ENCODE peak calls at places on chromosome 18, in nine cellular contexts. One of them, this sample, is unnamed.

GRCh38 chr18:54775686-54776085 is 52.6 kb upstream of the RAB27B start:
- DNase-seq in gastrocnemius medialis: no peak
- DNase-seq in HCT116: peak
- DNase-seq in GM20000: no peak
- DNase-seq in foreskin fibroblast: peak
- DNase-seq in LNCaP clone FGC: no peak
- DNase-seq in psoas muscle: no peak
- DNase-seq in spleen: no peak
- DNase-seq in GM12865: no peak
- DNase-seq in this sample: peak

GRCh38 chr18:58991127-58991798 is 126.6 kb downstream of the ZNF532 start:
- DNase-seq in gastrocnemius medialis: no peak
- DNase-seq in HCT116: no peak
- DNase-seq in GM20000: peak
- DNase-seq in foreskin fibroblast: peak
- DNase-seq in LNCaP clone FGC: no peak
- DNase-seq in psoas muscle: no peak
- DNase-seq in spleen: no peak
- DNase-seq in GM12865: peak
- DNase-seq in this sample: no peak

GRCh38 chr18:64103979-64104378 is 44.9 kb downstream of the LINC00305 start:
- DNase-seq in gastrocnemius medialis: no peak
- DNase-seq in HCT116: no peak
- DNase-seq in GM20000: no peak
- DNase-seq in foreskin fibroblast: no peak
- DNase-seq in LNCaP clone FGC: no peak
- DNase-seq in psoas muscle: no peak
- DNase-seq in spleen: no peak
- DNase-seq in GM12865: no peak
- DNase-seq in this sample: no peak

GRCh38 chr18:35851286-35851967 is 121.1 kb upstream of the RMP24 start:
- DNase-seq in gastrocnemius medialis: no peak
- DNase-seq in HCT116: no peak
- DNase-seq in GM20000: no peak
- DNase-seq in foreskin fibroblast: no peak
- DNase-seq in LNCaP clone FGC: no peak
- DNase-seq in psoas muscle: no peak
- DNase-seq in spleen: no peak
- DNase-seq in GM12865: no peak
- DNase-seq in this sample: no peak

GRCh38 chr18:46334200-46334553 is 230.0 kb downstream of the HAUS1 start:
- DNase-seq in gastrocnemius medialis: no peak
- DNase-seq in HCT116: no peak
- DNase-seq in GM20000: no peak
- DNase-seq in foreskin fibroblast: no peak
- DNase-seq in LNCaP clone FGC: no peak
- DNase-seq in psoas muscle: no peak
- DNase-seq in spleen: no peak
- DNase-seq in GM12865: no peak
- DNase-seq in this sample: no peak

GRCh38 chr18:73164430-73164829 is 296.6 kb upstream of the NETO1 start:
- DNase-seq in gastrocnemius medialis: no peak
- DNase-seq in HCT116: no peak
- DNase-seq in GM20000: no peak
- DNase-seq in foreskin fibroblast: no peak
- DNase-seq in LNCaP clone FGC: no peak
- DNase-seq in psoas muscle: no peak
- DNase-seq in spleen: no peak
- DNase-seq in GM12865: no peak
- DNase-seq in this sample: no peak

GRCh38 chr18:74316257-74317180 is 880 bp downstream of the C18orf63 start:
- DNase-seq in gastrocnemius medialis: no peak
- DNase-seq in HCT116: no peak
- DNase-seq in GM20000: no peak
- DNase-seq in foreskin fibroblast: peak
- DNase-seq in LNCaP clone FGC: peak
- DNase-seq in psoas muscle: no peak
- DNase-seq in spleen: no peak
- DNase-seq in GM12865: no peak
- DNase-seq in this sample: peak

GRCh38 chr18:74836296-74837139 is 238.8 kb downstream of the ZNF407 start:
- DNase-seq in gastrocnemius medialis: no peak
- DNase-seq in HCT116: no peak
- DNase-seq in GM20000: no peak
- DNase-seq in foreskin fibroblast: peak
- DNase-seq in LNCaP clone FGC: no peak
- DNase-seq in psoas muscle: no peak
- DNase-seq in spleen: peak
- DNase-seq in GM12865: no peak
- DNase-seq in this sample: peak

GRCh38 chr18:12422936-12423335 is 15.2 kb downstream of the PRELID3A start:
- DNase-seq in gastrocnemius medialis: no peak
- DNase-seq in HCT116: no peak
- DNase-seq in GM20000: no peak
- DNase-seq in foreskin fibroblast: no peak
- DNase-seq in LNCaP clone FGC: no peak
- DNase-seq in psoas muscle: no peak
- DNase-seq in spleen: no peak
- DNase-seq in GM12865: peak
- DNase-seq in this sample: no peak

GRCh38 chr18:79875931-79876461 is 75.5 kb downstream of the SLC66A2 start:
- DNase-seq in gastrocnemius medialis: no peak
- DNase-seq in HCT116: no peak
- DNase-seq in GM20000: no peak
- DNase-seq in foreskin fibroblast: no peak
- DNase-seq in LNCaP clone FGC: no peak
- DNase-seq in psoas muscle: peak
- DNase-seq in spleen: peak
- DNase-seq in GM12865: no peak
- DNase-seq in this sample: no peak

GRCh38 chr18:51946946-51947345 is 393.1 kb upstream of the DCC start:
- DNase-seq in gastrocnemius medialis: no peak
- DNase-seq in HCT116: no peak
- DNase-seq in GM20000: no peak
- DNase-seq in foreskin fibroblast: no peak
- DNase-seq in LNCaP clone FGC: no peak
- DNase-seq in psoas muscle: no peak
- DNase-seq in spleen: no peak
- DNase-seq in GM12865: no peak
- DNase-seq in this sample: no peak

GRCh38 chr18:4455113-4455811 is at the start of gene DLGAP1:
- DNase-seq in gastrocnemius medialis: peak
- DNase-seq in HCT116: no peak
- DNase-seq in GM20000: peak
- DNase-seq in foreskin fibroblast: no peak
- DNase-seq in LNCaP clone FGC: no peak
- DNase-seq in psoas muscle: peak
- DNase-seq in spleen: peak
- DNase-seq in GM12865: peak
- DNase-seq in this sample: peak

DNA sequence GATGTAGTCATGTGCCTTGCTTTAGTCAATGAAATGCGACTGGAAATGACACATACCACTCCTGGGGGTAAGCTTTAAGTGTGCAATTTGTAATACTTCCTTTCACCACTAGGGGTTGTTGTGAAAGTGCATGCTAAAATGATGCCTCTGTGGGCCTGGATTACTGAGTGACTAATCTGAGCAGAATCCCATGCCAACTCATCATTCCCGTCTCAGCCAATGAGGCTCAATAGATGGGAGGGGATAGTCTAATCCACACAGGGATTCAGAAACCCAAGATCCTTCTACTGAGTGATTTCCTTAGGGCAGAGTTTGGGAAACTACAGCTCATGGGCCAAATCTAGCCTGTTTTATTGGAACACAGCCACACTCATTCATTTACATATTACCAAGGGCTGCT is 54.0 kb downstream of the HRH4 start:
- DNase-seq in gastrocnemius medialis: no peak
- DNase-seq in HCT116: peak
- DNase-seq in GM20000: peak
- DNase-seq in foreskin fibroblast: peak
- DNase-seq in LNCaP clone FGC: no peak
- DNase-seq in psoas muscle: no peak
- DNase-seq in spleen: no peak
- DNase-seq in GM12865: peak
- DNase-seq in this sample: no peak
- TF ChIP-seq CTCF in gastrocnemius medialis: peak
- TF ChIP-seq CTCF in HCT116: peak
- TF ChIP-seq CTCF in GM20000: peak
- TF ChIP-seq CTCF in foreskin fibroblast: peak
- TF ChIP-seq CTCF in LNCaP clone FGC: peak
- TF ChIP-seq CTCF in psoas muscle: peak
- TF ChIP-seq CTCF in spleen: no peak
- TF ChIP-seq CTCF in GM12865: peak
- TF ChIP-seq CTCF in this sample: peak

GRCh38 chr18:38751211-38751610 is 1185.6 kb upstream of the CELF4 start:
- DNase-seq in gastrocnemius medialis: no peak
- DNase-seq in HCT116: no peak
- DNase-seq in GM20000: no peak
- DNase-seq in foreskin fibroblast: no peak
- DNase-seq in LNCaP clone FGC: no peak
- DNase-seq in psoas muscle: no peak
- DNase-seq in spleen: no peak
- DNase-seq in GM12865: no peak
- DNase-seq in this sample: no peak

GRCh38 chr18:38750786-38751185 is 1185.2 kb upstream of the CELF4 start:
- DNase-seq in gastrocnemius medialis: no peak
- DNase-seq in HCT116: no peak
- DNase-seq in GM20000: no peak
- DNase-seq in foreskin fibroblast: no peak
- DNase-seq in LNCaP clone FGC: no peak
- DNase-seq in psoas muscle: no peak
- DNase-seq in spleen: no peak
- DNase-seq in GM12865: no peak
- DNase-seq in this sample: no peak

GRCh38 chr18:38747153-38747552 is 1181.6 kb upstream of the CELF4 start:
- DNase-seq in gastrocnemius medialis: no peak
- DNase-seq in HCT116: no peak
- DNase-seq in GM20000: no peak
- DNase-seq in foreskin fibroblast: no peak
- DNase-seq in LNCaP clone FGC: no peak
- DNase-seq in psoas muscle: no peak
- DNase-seq in spleen: no peak
- DNase-seq in GM12865: peak
- DNase-seq in this sample: no peak

GRCh38 chr18:38752430-38752829 is 1186.8 kb upstream of the CELF4 start:
- DNase-seq in gastrocnemius medialis: no peak
- DNase-seq in HCT116: no peak
- DNase-seq in GM20000: no peak
- DNase-seq in foreskin fibroblast: no peak
- DNase-seq in LNCaP clone FGC: no peak
- DNase-seq in psoas muscle: no peak
- DNase-seq in spleen: no peak
- DNase-seq in GM12865: peak
- DNase-seq in this sample: no peak

GRCh38 chr18:38751897-38752296 is 1186.3 kb upstream of the CELF4 start:
- DNase-seq in gastrocnemius medialis: no peak
- DNase-seq in HCT116: no peak
- DNase-seq in GM20000: no peak
- DNase-seq in foreskin fibroblast: no peak
- DNase-seq in LNCaP clone FGC: no peak
- DNase-seq in psoas muscle: no peak
- DNase-seq in spleen: no peak
- DNase-seq in GM12865: peak
- DNase-seq in this sample: no peak
- TF ChIP-seq CTCF in gastrocnemius medialis: no peak
- TF ChIP-seq CTCF in HCT116: no peak
- TF ChIP-seq CTCF in GM20000: no peak
- TF ChIP-seq CTCF in foreskin fibroblast: no peak
- TF ChIP-seq CTCF in LNCaP clone FGC: no peak
- TF ChIP-seq CTCF in psoas muscle: no peak
- TF ChIP-seq CTCF in spleen: no peak
- TF ChIP-seq CTCF in GM12865: no peak
- TF ChIP-seq CTCF in this sample: no peak

DNA sequence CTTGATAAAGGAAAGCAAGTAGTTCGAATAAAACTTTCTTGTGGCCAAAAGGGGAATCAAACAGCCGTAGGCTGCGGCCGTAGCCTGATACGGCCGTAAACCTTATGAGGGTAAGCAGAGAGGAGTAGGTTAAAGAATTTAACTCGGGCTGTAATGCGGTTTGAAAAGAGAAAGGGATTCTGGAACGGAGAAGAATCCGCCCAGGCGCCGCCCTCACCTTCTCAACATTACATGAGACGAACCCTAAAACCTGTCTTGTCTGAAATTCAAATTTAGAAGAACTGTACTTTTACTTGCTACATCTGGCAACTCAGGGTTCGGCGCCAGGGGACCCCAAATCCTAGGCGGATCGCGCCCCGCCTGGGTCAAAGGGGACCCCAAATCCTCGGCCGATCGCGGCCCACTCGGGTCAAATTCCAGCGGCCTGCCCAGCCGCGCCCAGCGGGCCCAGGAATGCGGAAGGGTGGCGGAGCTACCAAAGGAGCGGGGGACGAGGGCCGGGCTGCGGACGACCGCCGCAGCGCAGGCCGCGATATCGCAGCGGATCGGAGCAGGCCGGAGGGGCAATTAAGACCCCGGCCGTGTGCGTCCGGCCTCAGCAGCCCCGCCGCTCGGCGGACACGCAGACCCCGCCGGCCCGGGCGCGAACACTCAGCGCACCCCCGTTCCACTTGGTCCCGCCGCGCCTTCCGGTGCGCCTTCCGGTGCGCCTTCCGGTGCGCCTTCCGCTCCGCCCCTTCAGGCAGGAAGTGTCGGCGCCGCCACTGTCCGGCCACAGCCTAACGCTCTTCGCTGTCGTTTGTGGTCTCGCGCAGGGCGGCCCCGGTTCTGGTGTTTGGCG is at the start of gene MYL12B:
- DNase-seq in gastrocnemius medialis: peak
- DNase-seq in HCT116: peak
- DNase-seq in GM20000: peak
- DNase-seq in foreskin fibroblast: peak
- DNase-seq in LNCaP clone FGC: no peak
- DNase-seq in psoas muscle: peak
- DNase-seq in spleen: peak
- DNase-seq in GM12865: peak
- DNase-seq in this sample: peak
- TF ChIP-seq CTCF in gastrocnemius medialis: peak
- TF ChIP-seq CTCF in HCT116: no peak
- TF ChIP-seq CTCF in GM20000: no peak
- TF ChIP-seq CTCF in foreskin fibroblast: no peak
- TF ChIP-seq CTCF in LNCaP clone FGC: peak
- TF ChIP-seq CTCF in psoas muscle: no peak
- TF ChIP-seq CTCF in spleen: no peak
- TF ChIP-seq CTCF in GM12865: no peak
- TF ChIP-seq CTCF in this sample: no peak

DNA sequence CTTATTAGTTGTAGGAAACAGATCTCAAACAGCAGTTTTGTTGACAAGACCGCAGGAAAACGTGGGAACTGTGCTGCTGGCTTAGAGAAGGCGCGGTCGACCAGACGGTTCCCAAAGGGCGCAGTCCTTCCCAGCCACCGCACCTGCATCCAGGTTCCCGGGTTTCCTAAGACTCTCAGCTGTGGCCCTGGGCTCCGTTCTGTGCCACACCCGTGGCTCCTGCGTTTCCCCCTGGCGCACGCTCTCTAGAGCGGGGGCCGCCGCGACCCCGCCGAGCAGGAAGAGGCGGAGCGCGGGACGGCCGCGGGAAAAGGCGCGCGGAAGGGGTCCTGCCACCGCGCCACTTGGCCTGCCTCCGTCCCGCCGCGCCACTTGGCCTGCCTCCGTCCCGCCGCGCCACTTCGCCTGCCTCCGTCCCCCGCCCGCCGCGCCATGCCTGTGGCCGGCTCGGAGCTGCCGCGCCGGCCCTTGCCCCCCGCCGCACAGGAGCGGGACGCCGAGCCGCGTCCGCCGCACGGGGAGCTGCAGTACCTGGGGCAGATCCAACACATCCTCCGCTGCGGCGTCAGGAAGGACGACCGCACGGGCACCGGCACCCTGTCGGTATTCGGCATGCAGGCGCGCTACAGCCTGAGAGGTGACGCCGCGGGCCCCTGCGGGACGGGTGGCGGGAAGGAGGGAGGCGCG is at the start of gene TYMS:
- DNase-seq in gastrocnemius medialis: no peak
- DNase-seq in HCT116: peak
- DNase-seq in GM20000: peak
- DNase-seq in foreskin fibroblast: peak
- DNase-seq in LNCaP clone FGC: peak
- DNase-seq in psoas muscle: peak
- DNase-seq in spleen: peak
- DNase-seq in GM12865: peak
- DNase-seq in this sample: peak
- TF ChIP-seq CTCF in gastrocnemius medialis: no peak
- TF ChIP-seq CTCF in HCT116: no peak
- TF ChIP-seq CTCF in GM20000: no peak
- TF ChIP-seq CTCF in foreskin fibroblast: no peak
- TF ChIP-seq CTCF in LNCaP clone FGC: peak
- TF ChIP-seq CTCF in psoas muscle: no peak
- TF ChIP-seq CTCF in spleen: no peak
- TF ChIP-seq CTCF in GM12865: no peak
- TF ChIP-seq CTCF in this sample: no peak

This sample was measured in PC-9.